ENCODE peak calls at places on chromosomes 11 and 22, in nine cellular contexts. One of them, this sample, is unnamed.

GRCh38 chr11:68546555-68546954 is 86.0 kb downstream of the PPP6R3 start:
- DNase-seq in PC-9: no peak
- DNase-seq in PC-3: peak; percentile 36
- DNase-seq in cardiac muscle cell: no peak
- DNase-seq in RPMI7951: peak; percentile 72
- DNase-seq in EL: peak; percentile 71
- DNase-seq in pons: no peak
- DNase-seq in stimulated activated naive B cell treated with anti-CD40 and anti-IgM and Interleukin-4, amounts not matched to agents 10 μg/mL and 1 μg/mL and 100 μg/mL, for 72 hours: no peak
- DNase-seq in AG10803: peak; percentile 30
- DNase-seq in this sample: no peak

GRCh38 chr11:2089536-2090165 is 49.5 kb downstream of the IGF2 start:
- DNase-seq in PC-9: no peak
- DNase-seq in PC-3: peak; percentile 71
- DNase-seq in cardiac muscle cell: no peak
- DNase-seq in RPMI7951: peak; percentile 36
- DNase-seq in EL: peak; percentile 32
- DNase-seq in pons: no peak
- DNase-seq in stimulated activated naive B cell treated with anti-CD40 and anti-IgM and Interleukin-4, amounts not matched to agents 10 μg/mL and 1 μg/mL and 100 μg/mL, for 72 hours: peak; percentile 23
- DNase-seq in AG10803: peak; percentile 29
- DNase-seq in this sample: peak; percentile 6

GRCh38 chr22:33565580-33565995 is 354.7 kb downstream of the LARGE1 start:
- DNase-seq in PC-9: no peak
- DNase-seq in PC-3: no peak
- DNase-seq in cardiac muscle cell: peak; percentile 55
- DNase-seq in RPMI7951: no peak
- DNase-seq in EL: no peak
- DNase-seq in pons: no peak
- DNase-seq in stimulated activated naive B cell treated with anti-CD40 and anti-IgM and Interleukin-4, amounts not matched to agents 10 μg/mL and 1 μg/mL and 100 μg/mL, for 72 hours: peak; percentile 35
- DNase-seq in AG10803: no peak
- DNase-seq in this sample: no peak

GRCh38 chr11:37952035-37952434 is 1354.0 kb upstream of the RAG2 start:
- DNase-seq in PC-9: no peak
- DNase-seq in PC-3: no peak
- DNase-seq in cardiac muscle cell: no peak
- DNase-seq in RPMI7951: no peak
- DNase-seq in EL: no peak
- DNase-seq in pons: no peak
- DNase-seq in stimulated activated naive B cell treated with anti-CD40 and anti-IgM and Interleukin-4, amounts not matched to agents 10 μg/mL and 1 μg/mL and 100 μg/mL, for 72 hours: no peak
- DNase-seq in AG10803: no peak
- DNase-seq in this sample: no peak

GRCh38 chr11:66068154-66068821 is 1.8 kb upstream of the PACS1 start:
- DNase-seq in PC-9: peak; percentile 51
- DNase-seq in PC-3: peak; percentile 80
- DNase-seq in cardiac muscle cell: peak; percentile 85
- DNase-seq in RPMI7951: peak; percentile 63
- DNase-seq in EL: peak; percentile 72
- DNase-seq in pons: peak; percentile 53
- DNase-seq in stimulated activated naive B cell treated with anti-CD40 and anti-IgM and Interleukin-4, amounts not matched to agents 10 μg/mL and 1 μg/mL and 100 μg/mL, for 72 hours: peak; percentile 47
- DNase-seq in AG10803: peak; percentile 60
- DNase-seq in this sample: peak; percentile 90

GRCh38 chr11:7577883-7578242 is 64.1 kb downstream of the PPFIBP2 start:
- DNase-seq in PC-9: peak; percentile 64
- DNase-seq in PC-3: peak; percentile 48
- DNase-seq in cardiac muscle cell: no peak
- DNase-seq in RPMI7951: no peak
- DNase-seq in EL: peak; percentile 57
- DNase-seq in pons: no peak
- DNase-seq in stimulated activated naive B cell treated with anti-CD40 and anti-IgM and Interleukin-4, amounts not matched to agents 10 μg/mL and 1 μg/mL and 100 μg/mL, for 72 hours: no peak
- DNase-seq in AG10803: peak; percentile 55
- DNase-seq in this sample: no peak

GRCh38 chr22:19887251-19887985 is 32.7 kb upstream of the GNB1L start:
- DNase-seq in PC-9: no peak
- DNase-seq in PC-3: no peak
- DNase-seq in cardiac muscle cell: no peak
- DNase-seq in RPMI7951: no peak
- DNase-seq in EL: no peak
- DNase-seq in pons: no peak
- DNase-seq in stimulated activated naive B cell treated with anti-CD40 and anti-IgM and Interleukin-4, amounts not matched to agents 10 μg/mL and 1 μg/mL and 100 μg/mL, for 72 hours: no peak
- DNase-seq in AG10803: no peak
- DNase-seq in this sample: no peak

GRCh38 chr11:77819921-77820564 is 479 bp downstream of the RSF1 start:
- DNase-seq in PC-9: peak; percentile 61
- DNase-seq in PC-3: peak; percentile 35
- DNase-seq in cardiac muscle cell: peak; percentile 80
- DNase-seq in RPMI7951: peak; percentile 37
- DNase-seq in EL: peak; percentile 49
- DNase-seq in pons: no peak
- DNase-seq in stimulated activated naive B cell treated with anti-CD40 and anti-IgM and Interleukin-4, amounts not matched to agents 10 μg/mL and 1 μg/mL and 100 μg/mL, for 72 hours: peak; percentile 35
- DNase-seq in AG10803: no peak
- DNase-seq in this sample: peak; percentile 79

GRCh38 chr11:67652965-67653845 is 2.7 kb upstream of the ACY3 start:
- DNase-seq in PC-9: no peak
- DNase-seq in PC-3: no peak
- DNase-seq in cardiac muscle cell: no peak
- DNase-seq in RPMI7951: no peak
- DNase-seq in EL: no peak
- DNase-seq in pons: no peak
- DNase-seq in stimulated activated naive B cell treated with anti-CD40 and anti-IgM and Interleukin-4, amounts not matched to agents 10 μg/mL and 1 μg/mL and 100 μg/mL, for 72 hours: no peak
- DNase-seq in AG10803: no peak
- DNase-seq in this sample: no peak